ENCODE peak calls at places on chromosomes 13 and 19, in ten cellular contexts. One of them, this sample, is unnamed.

GRCh38 chr13:39787086-39787487 is 131.6 kb downstream of the COG6 start:
- DNase-seq in CD4-positive, alpha-beta T cell: no peak
- DNase-seq in CD8-positive, alpha-beta memory T cell: no peak
- DNase-seq in psoas muscle: no peak
- DNase-seq in A549: no peak
- DNase-seq in spleen: no peak
- DNase-seq in thoracic aorta: no peak
- DNase-seq in substantia nigra: no peak
- DNase-seq in Panc1: no peak
- DNase-seq in CD4-positive, alpha-beta memory T cell: no peak
- DNase-seq in this sample: no peak

GRCh38 chr13:24747248-24748151 is 16.5 kb upstream of the RNF17 start:
- DNase-seq in CD4-positive, alpha-beta T cell: no peak
- DNase-seq in CD8-positive, alpha-beta memory T cell: no peak
- DNase-seq in psoas muscle: no peak
- DNase-seq in A549: peak
- DNase-seq in spleen: no peak
- DNase-seq in thoracic aorta: no peak
- DNase-seq in substantia nigra: no peak
- DNase-seq in Panc1: no peak
- DNase-seq in CD4-positive, alpha-beta memory T cell: no peak
- DNase-seq in this sample: no peak

GRCh38 chr19:35090795-35091214 is 24.8 kb upstream of the FXYD3 start:
- DNase-seq in CD4-positive, alpha-beta T cell: no peak
- DNase-seq in CD8-positive, alpha-beta memory T cell: no peak
- DNase-seq in psoas muscle: no peak
- DNase-seq in A549: no peak
- DNase-seq in spleen: no peak
- DNase-seq in thoracic aorta: no peak
- DNase-seq in substantia nigra: no peak
- DNase-seq in Panc1: no peak
- DNase-seq in CD4-positive, alpha-beta memory T cell: no peak
- DNase-seq in this sample: no peak

GRCh38 chr19:3556423-3556977 is 886 bp downstream of the MFSD12 start:
- DNase-seq in CD4-positive, alpha-beta T cell: no peak
- DNase-seq in CD8-positive, alpha-beta memory T cell: no peak
- DNase-seq in psoas muscle: no peak
- DNase-seq in A549: no peak
- DNase-seq in spleen: peak
- DNase-seq in thoracic aorta: no peak
- DNase-seq in substantia nigra: no peak
- DNase-seq in Panc1: no peak
- DNase-seq in CD4-positive, alpha-beta memory T cell: no peak
- DNase-seq in this sample: no peak

GRCh38 chr13:104106705-104107393 is 1040.6 kb upstream of the SLC10A2 start:
- DNase-seq in CD4-positive, alpha-beta T cell: no peak
- DNase-seq in CD8-positive, alpha-beta memory T cell: no peak
- DNase-seq in psoas muscle: no peak
- DNase-seq in A549: no peak
- DNase-seq in spleen: no peak
- DNase-seq in thoracic aorta: no peak
- DNase-seq in substantia nigra: no peak
- DNase-seq in Panc1: no peak
- DNase-seq in CD4-positive, alpha-beta memory T cell: no peak
- DNase-seq in this sample: no peak

GRCh38 chr13:100537486-100537885 is 51.1 kb downstream of the GGACT start:
- DNase-seq in CD4-positive, alpha-beta T cell: no peak
- DNase-seq in CD8-positive, alpha-beta memory T cell: no peak
- DNase-seq in psoas muscle: no peak
- DNase-seq in A549: no peak
- DNase-seq in spleen: no peak
- DNase-seq in thoracic aorta: no peak
- DNase-seq in substantia nigra: no peak
- DNase-seq in Panc1: no peak
- DNase-seq in CD4-positive, alpha-beta memory T cell: no peak
- DNase-seq in this sample: peak

GRCh38 chr13:70253834-70254233 is 145.6 kb upstream of the KLHL1 start:
- DNase-seq in CD4-positive, alpha-beta T cell: no peak
- DNase-seq in CD8-positive, alpha-beta memory T cell: no peak
- DNase-seq in psoas muscle: no peak
- DNase-seq in A549: no peak
- DNase-seq in spleen: no peak
- DNase-seq in thoracic aorta: no peak
- DNase-seq in substantia nigra: no peak
- DNase-seq in Panc1: no peak
- DNase-seq in CD4-positive, alpha-beta memory T cell: no peak
- DNase-seq in this sample: no peak

GRCh38 chr13:63605962-63606361 is 2190.3 kb upstream of the PCDH20 start:
- DNase-seq in CD4-positive, alpha-beta T cell: no peak
- DNase-seq in CD8-positive, alpha-beta memory T cell: no peak
- DNase-seq in psoas muscle: no peak
- DNase-seq in A549: no peak
- DNase-seq in spleen: no peak
- DNase-seq in thoracic aorta: no peak
- DNase-seq in substantia nigra: no peak
- DNase-seq in Panc1: no peak
- DNase-seq in CD4-positive, alpha-beta memory T cell: no peak
- DNase-seq in this sample: no peak

GRCh38 chr13:79749985-79750551 is 269.1 kb downstream of the NDFIP2 start:
- DNase-seq in CD4-positive, alpha-beta T cell: no peak
- DNase-seq in CD8-positive, alpha-beta memory T cell: no peak
- DNase-seq in psoas muscle: peak
- DNase-seq in A549: peak
- DNase-seq in spleen: no peak
- DNase-seq in thoracic aorta: no peak
- DNase-seq in substantia nigra: no peak
- DNase-seq in Panc1: no peak
- DNase-seq in CD4-positive, alpha-beta memory T cell: no peak
- DNase-seq in this sample: no peak

GRCh38 chr19:54792814-54793213 is 10.6 kb upstream of the KIR2DL4 start:
- DNase-seq in CD4-positive, alpha-beta T cell: no peak
- DNase-seq in CD8-positive, alpha-beta memory T cell: no peak
- DNase-seq in psoas muscle: no peak
- DNase-seq in A549: no peak
- DNase-seq in spleen: no peak
- DNase-seq in thoracic aorta: no peak
- DNase-seq in substantia nigra: no peak
- DNase-seq in Panc1: no peak
- DNase-seq in CD4-positive, alpha-beta memory T cell: no peak
- DNase-seq in this sample: no peak

GRCh38 chr13:83221813-83222241 is 660.4 kb downstream of the SLITRK1 start:
- DNase-seq in CD4-positive, alpha-beta T cell: no peak
- DNase-seq in CD8-positive, alpha-beta memory T cell: no peak
- DNase-seq in psoas muscle: no peak
- DNase-seq in A549: peak
- DNase-seq in spleen: no peak
- DNase-seq in thoracic aorta: no peak
- DNase-seq in substantia nigra: no peak
- DNase-seq in Panc1: no peak
- DNase-seq in CD4-positive, alpha-beta memory T cell: no peak
- DNase-seq in this sample: no peak

GRCh38 chr19:3599776-3600183 is 6.9 kb downstream of the TBXA2R start:
- DNase-seq in CD4-positive, alpha-beta T cell: no peak
- DNase-seq in CD8-positive, alpha-beta memory T cell: no peak
- DNase-seq in psoas muscle: no peak
- DNase-seq in A549: no peak
- DNase-seq in spleen: no peak
- DNase-seq in thoracic aorta: no peak
- DNase-seq in substantia nigra: no peak
- DNase-seq in Panc1: no peak
- DNase-seq in CD4-positive, alpha-beta memory T cell: no peak
- DNase-seq in this sample: no peak

GRCh38 chr19:1725100-1726064 is 27.9 kb upstream of the ONECUT3 start:
- DNase-seq in CD4-positive, alpha-beta T cell: no peak
- DNase-seq in CD8-positive, alpha-beta memory T cell: no peak
- DNase-seq in psoas muscle: peak
- DNase-seq in A549: no peak
- DNase-seq in spleen: no peak
- DNase-seq in thoracic aorta: no peak
- DNase-seq in substantia nigra: peak
- DNase-seq in Panc1: no peak
- DNase-seq in CD4-positive, alpha-beta memory T cell: no peak
- DNase-seq in this sample: peak
- H3K27ac ChIP-seq in CD4-positive, alpha-beta T cell: no peak
- H3K27ac ChIP-seq in CD8-positive, alpha-beta memory T cell: no peak
- H3K27ac ChIP-seq in psoas muscle: no peak
- H3K27ac ChIP-seq in A549: peak
- H3K27ac ChIP-seq in spleen: no peak
- H3K27ac ChIP-seq in thoracic aorta: no peak
- H3K27ac ChIP-seq in substantia nigra: peak
- H3K27ac ChIP-seq in Panc1: peak
- H3K27ac ChIP-seq in CD4-positive, alpha-beta memory T cell: no peak
- H3K27ac ChIP-seq in this sample: no peak

DNA sequence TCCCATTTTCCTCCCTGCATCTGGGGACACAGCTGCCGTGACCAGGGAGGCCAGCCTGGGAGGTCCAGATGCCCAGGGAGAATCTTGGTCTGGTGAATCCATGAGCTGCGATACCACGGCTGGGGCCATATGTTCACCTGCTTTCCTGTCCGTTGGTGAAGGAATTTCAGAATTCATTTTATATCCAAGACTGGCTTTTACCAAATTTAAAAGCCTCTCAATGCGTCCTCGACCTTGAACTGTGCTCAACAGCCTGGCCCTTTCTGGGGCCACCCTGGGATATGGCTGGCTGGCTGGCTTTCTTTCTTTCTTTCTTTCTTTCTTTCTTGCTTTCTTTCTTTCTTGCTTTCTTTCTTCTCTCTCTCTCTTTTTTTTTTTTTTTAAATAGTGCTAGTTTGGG is 22.2 kb upstream of the GDF15 start:
- DNase-seq in CD4-positive, alpha-beta T cell: no peak
- DNase-seq in CD8-positive, alpha-beta memory T cell: no peak
- DNase-seq in psoas muscle: no peak
- DNase-seq in A549: no peak
- DNase-seq in spleen: no peak
- DNase-seq in thoracic aorta: no peak
- DNase-seq in substantia nigra: no peak
- DNase-seq in Panc1: no peak
- DNase-seq in CD4-positive, alpha-beta memory T cell: no peak
- DNase-seq in this sample: no peak
- H3K27ac ChIP-seq in CD4-positive, alpha-beta T cell: no peak
- H3K27ac ChIP-seq in CD8-positive, alpha-beta memory T cell: peak
- H3K27ac ChIP-seq in psoas muscle: no peak
- H3K27ac ChIP-seq in A549: peak
- H3K27ac ChIP-seq in spleen: peak
- H3K27ac ChIP-seq in thoracic aorta: peak
- H3K27ac ChIP-seq in substantia nigra: no peak
- H3K27ac ChIP-seq in Panc1: peak
- H3K27ac ChIP-seq in CD4-positive, alpha-beta memory T cell: no peak
- H3K27ac ChIP-seq in this sample: no peak

DNA sequence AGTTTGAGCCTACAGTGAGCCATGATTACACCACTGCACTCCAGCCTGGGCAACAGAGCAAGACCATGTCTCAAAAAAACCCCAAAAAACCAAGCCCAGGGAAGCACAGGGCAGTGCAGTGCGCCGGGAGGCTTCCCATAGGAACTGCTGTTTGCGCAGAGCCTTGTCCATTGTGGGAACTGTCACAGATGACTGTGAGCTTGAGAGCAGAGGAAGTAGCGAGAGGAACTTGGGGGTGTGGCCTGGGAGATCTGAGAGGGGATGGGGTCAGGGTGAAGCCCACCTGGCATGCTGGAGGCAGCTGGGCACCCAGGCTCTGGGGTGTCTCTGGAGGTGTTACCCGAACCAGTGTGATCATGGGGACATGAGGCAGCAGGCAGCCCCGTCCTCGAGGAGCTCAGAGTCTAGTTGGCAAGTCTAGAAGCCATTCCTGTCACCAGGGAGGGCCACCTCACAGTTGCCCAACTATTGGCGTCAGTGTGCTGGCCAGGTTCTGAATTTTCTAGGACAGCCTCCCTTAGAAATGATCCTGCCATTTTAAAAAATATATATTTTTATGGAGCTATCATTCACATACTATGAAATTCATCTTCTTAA is 10.4 kb downstream of the KDM4B start:
- DNase-seq in CD4-positive, alpha-beta T cell: no peak
- DNase-seq in CD8-positive, alpha-beta memory T cell: no peak
- DNase-seq in psoas muscle: no peak
- DNase-seq in A549: no peak
- DNase-seq in spleen: no peak
- DNase-seq in thoracic aorta: no peak
- DNase-seq in substantia nigra: no peak
- DNase-seq in Panc1: no peak
- DNase-seq in CD4-positive, alpha-beta memory T cell: no peak
- DNase-seq in this sample: no peak
- H3K27ac ChIP-seq in CD4-positive, alpha-beta T cell: no peak
- H3K27ac ChIP-seq in CD8-positive, alpha-beta memory T cell: no peak
- H3K27ac ChIP-seq in psoas muscle: peak
- H3K27ac ChIP-seq in A549: no peak
- H3K27ac ChIP-seq in spleen: no peak
- H3K27ac ChIP-seq in thoracic aorta: no peak
- H3K27ac ChIP-seq in substantia nigra: no peak
- H3K27ac ChIP-seq in Panc1: no peak
- H3K27ac ChIP-seq in CD4-positive, alpha-beta memory T cell: no peak
- H3K27ac ChIP-seq in this sample: no peak

GRCh38 chr13:99086149-99086868 is 108.4 kb upstream of the DOCK9 start:
- DNase-seq in CD4-positive, alpha-beta T cell: peak
- DNase-seq in CD8-positive, alpha-beta memory T cell: peak
- DNase-seq in psoas muscle: peak
- DNase-seq in A549: peak
- DNase-seq in spleen: peak
- DNase-seq in thoracic aorta: no peak
- DNase-seq in substantia nigra: peak
- DNase-seq in Panc1: no peak
- DNase-seq in CD4-positive, alpha-beta memory T cell: peak
- DNase-seq in this sample: peak

GRCh38 chr13:99087954-99088491 is 110.2 kb upstream of the DOCK9 start:
- DNase-seq in CD4-positive, alpha-beta T cell: peak
- DNase-seq in CD8-positive, alpha-beta memory T cell: no peak
- DNase-seq in psoas muscle: no peak
- DNase-seq in A549: no peak
- DNase-seq in spleen: peak
- DNase-seq in thoracic aorta: no peak
- DNase-seq in substantia nigra: no peak
- DNase-seq in Panc1: no peak
- DNase-seq in CD4-positive, alpha-beta memory T cell: no peak
- DNase-seq in this sample: no peak

GRCh38 chr13:99085846-99086148 is 107.9 kb upstream of the DOCK9 start:
- DNase-seq in CD4-positive, alpha-beta T cell: no peak
- DNase-seq in CD8-positive, alpha-beta memory T cell: no peak
- DNase-seq in psoas muscle: no peak
- DNase-seq in A549: no peak
- DNase-seq in spleen: no peak
- DNase-seq in thoracic aorta: no peak
- DNase-seq in substantia nigra: no peak
- DNase-seq in Panc1: no peak
- DNase-seq in CD4-positive, alpha-beta memory T cell: no peak
- DNase-seq in this sample: no peak

GRCh38 chr13:99087130-99087953 is 109.5 kb upstream of the DOCK9 start:
- DNase-seq in CD4-positive, alpha-beta T cell: peak
- DNase-seq in CD8-positive, alpha-beta memory T cell: peak
- DNase-seq in psoas muscle: peak
- DNase-seq in A549: peak
- DNase-seq in spleen: peak
- DNase-seq in thoracic aorta: peak
- DNase-seq in substantia nigra: peak
- DNase-seq in Panc1: peak
- DNase-seq in CD4-positive, alpha-beta memory T cell: peak
- DNase-seq in this sample: peak

DNA sequence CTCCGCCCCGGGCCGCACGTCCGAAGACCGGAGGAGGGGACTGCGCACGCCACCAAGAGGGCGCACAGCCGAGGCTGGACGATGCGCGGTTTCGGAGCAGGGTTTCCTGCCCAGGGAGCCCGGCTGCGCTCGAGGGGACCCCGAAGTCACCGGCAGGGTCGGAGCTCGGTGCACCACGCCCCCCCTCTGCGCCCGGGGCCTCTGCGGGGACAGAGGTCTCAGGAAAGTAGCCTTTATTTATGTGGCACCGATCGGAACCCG is 108.9 kb upstream of the DOCK9 start:
- DNase-seq in CD4-positive, alpha-beta T cell: peak
- DNase-seq in CD8-positive, alpha-beta memory T cell: peak
- DNase-seq in psoas muscle: no peak
- DNase-seq in A549: no peak
- DNase-seq in spleen: no peak
- DNase-seq in thoracic aorta: no peak
- DNase-seq in substantia nigra: no peak
- DNase-seq in Panc1: no peak
- DNase-seq in CD4-positive, alpha-beta memory T cell: no peak
- DNase-seq in this sample: peak
- H3K27ac ChIP-seq in CD4-positive, alpha-beta T cell: peak
- H3K27ac ChIP-seq in CD8-positive, alpha-beta memory T cell: peak
- H3K27ac ChIP-seq in psoas muscle: peak
- H3K27ac ChIP-seq in A549: peak
- H3K27ac ChIP-seq in spleen: peak
- H3K27ac ChIP-seq in thoracic aorta: peak
- H3K27ac ChIP-seq in substantia nigra: peak
- H3K27ac ChIP-seq in Panc1: peak
- H3K27ac ChIP-seq in CD4-positive, alpha-beta memory T cell: peak
- H3K27ac ChIP-seq in this sample: peak

This sample was measured in CD8-positive, alpha-beta T cell.